ENCODE peak calls at places on chromosomes 13 and 19, in six cellular contexts. C is stomach, P is H9, X is heart right ventricle, W is sigmoid colon, T is gastrocnemius medialis. L is an unnamed sample.
A peak's percentile ranks its signal among the peaks of the same experiment; 100 is the strongest.

GRCh38 chr13:111534646-111535461 is 214.4 kb downstream of the TEX29 start:
- DNase-seq in C (no peak), P (peak; percentile 55), X (no peak), W (no peak), T (no peak), L (no peak)

GRCh38 chr13:70424928-70425327 is 316.7 kb upstream of the KLHL1 start:
- DNase-seq in C (no peak), P (no peak), X (no peak), W (no peak), T (no peak), L (no peak)

GRCh38 chr19:28636706-28637105 is 576.2 kb downstream of the UQCRFS1 start:
- DNase-seq in C (no peak), P (no peak), X (no peak), W (no peak), T (no peak), L (no peak)

GRCh38 chr13:35994131-35994966 is 136.8 kb downstream of the DCLK1 start:
- DNase-seq in C (no peak), P (no peak), X (peak; percentile 64), W (no peak), T (peak; percentile 56), L (peak; percentile 87)

GRCh38 chr13:99408703-99409000 is 92.6 kb upstream of the TM9SF2 start:
- DNase-seq in C (no peak), P (no peak), X (no peak), W (no peak), T (no peak), L (no peak)

GRCh38 chr13:42757678-42758420 is 23.5 kb upstream of the FAM216B start:
- DNase-seq in C (no peak), P (no peak), X (no peak), W (no peak), T (no peak), L (no peak)

GRCh38 chr13:60427285-60427684 is 30.3 kb downstream of the TDRD3 start:
- DNase-seq in C (no peak), P (no peak), X (no peak), W (no peak), T (no peak), L (no peak)

GRCh38 chr13:100532836-100533435 is 55.7 kb downstream of the GGACT start:
- DNase-seq in C (no peak), P (peak; percentile 25), X (no peak), W (no peak), T (no peak), L (peak; percentile 46)

GRCh38 chr13:25190256-25190655 is 18.2 kb upstream of the AMER2 start:
- DNase-seq in C (no peak), P (no peak), X (no peak), W (no peak), T (no peak), L (no peak)

GRCh38 chr13:40624338-40624737 is 42.1 kb downstream of the FOXO1 start:
- DNase-seq in C (no peak), P (no peak), X (no peak), W (no peak), T (no peak), L (no peak)

GRCh38 chr19:10936661-10937084 is 8.1 kb downstream of the TIMM29 start:
- DNase-seq in C (peak; percentile 41), P (peak; percentile 78), X (peak; percentile 61), W (no peak), T (no peak), L (no peak)

GRCh38 chr19:10819124-10820060 is 16.6 kb downstream of the TMED1 start:
- DNase-seq in C (peak; percentile 50), P (no peak), X (no peak), W (no peak), T (no peak), L (no peak)

GRCh38 chr19:28446511-28446910 is 766.4 kb downstream of the UQCRFS1 start:
- DNase-seq in C (no peak), P (peak; percentile 79), X (no peak), W (no peak), T (no peak), L (peak; percentile 58)

GRCh38 chr13:90197722-90198121 is 1149.8 kb upstream of the MIR17HG start:
- DNase-seq in C (no peak), P (no peak), X (no peak), W (no peak), T (no peak), L (no peak)

GRCh38 chr13:72141845-72142470 is 275.0 kb upstream of the DACH1 start:
- DNase-seq in C (no peak), P (no peak), X (peak; percentile 8), W (no peak), T (no peak), L (no peak)

GRCh38 chr13:23715762-23716235 is 145.6 kb downstream of the TNFRSF19 start:
- DNase-seq in C (peak; percentile 60), P (peak; percentile 75), X (no peak), W (no peak), T (no peak), L (no peak)

GRCh38 chr13:98520674-98521449 is 56.0 kb downstream of the STK24 start:
- DNase-seq in C (no peak), P (no peak), X (no peak), W (no peak), T (no peak), L (no peak)

GRCh38 chr19:31641591-31641990 is 292.4 kb upstream of the TSHZ3 start:
- DNase-seq in C (no peak), P (no peak), X (no peak), W (no peak), T (no peak), L (no peak)

GRCh38 chr13:44280461-44280860 is 93.2 kb upstream of the SERP2 start:
- DNase-seq in C (no peak), P (no peak), X (no peak), W (no peak), T (no peak), L (peak; percentile 36)

GRCh38 chr19:4139614-4140236 is 13.7 kb upstream of the CREB3L3 start:
- DNase-seq in C (peak; percentile 91), P (peak; percentile 90), X (peak; percentile 75), W (peak; percentile 82), T (peak; percentile 37), L (no peak)

DNA sequence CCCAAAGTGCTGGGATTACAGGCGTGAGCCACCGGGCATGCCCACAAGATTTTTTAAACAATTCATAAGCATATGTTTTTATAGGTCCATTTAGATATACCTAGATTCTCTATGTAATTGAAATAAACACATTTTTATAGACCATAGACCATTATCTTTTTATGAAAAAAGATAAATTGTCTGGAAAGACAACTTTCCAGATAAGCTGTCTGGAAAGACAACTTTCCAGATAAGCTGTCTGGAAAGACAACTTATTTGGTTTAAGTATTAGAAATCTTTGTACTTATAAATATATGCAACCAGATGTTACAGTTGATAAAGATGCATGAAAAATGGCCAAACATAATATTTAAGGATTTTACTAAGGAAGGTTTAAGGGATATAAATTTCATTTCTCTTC is 538.4 kb downstream of the GPC6 start:
- DNase-seq in C (no peak), P (no peak), X (no peak), W (no peak), T (no peak), L (no peak)
- TF ChIP-seq CTCF in C (no peak), P (no peak), X (no peak), W (no peak), T (no peak), L (no peak)

DNA sequence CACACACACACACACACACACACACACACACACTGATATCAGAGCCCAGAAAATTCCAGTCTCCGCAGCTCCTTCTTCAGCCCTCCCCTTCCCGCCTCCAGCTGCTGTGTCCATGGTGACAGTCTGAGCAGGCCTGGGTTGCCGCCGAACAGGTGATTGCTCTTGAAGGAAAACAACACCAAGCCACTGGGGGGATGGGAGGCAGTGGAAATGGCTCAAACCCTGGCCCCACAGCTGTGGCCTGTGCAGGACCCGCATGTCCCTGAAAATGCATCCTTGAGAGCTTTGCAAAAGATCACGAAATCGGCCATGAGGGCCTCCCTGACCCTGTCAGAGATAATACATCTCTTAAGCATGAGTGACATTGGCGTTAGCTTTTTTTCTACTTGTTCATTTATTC is 117.9 kb upstream of the PEG3 start:
- DNase-seq in C (no peak), P (no peak), X (no peak), W (no peak), T (no peak), L (no peak)
- H3K27ac ChIP-seq in C (no peak overlapping the region), P (no peak overlapping the region), X (no peak overlapping the region), W (no peak overlapping the region), T (no peak overlapping the region), L (no peak overlapping the region)

GRCh38 chr19:47002853-47003610 is 16.6 kb upstream of the NPAS1 start:
- DNase-seq in C (no peak), P (no peak), X (no peak), W (no peak), T (no peak), L (no peak)

GRCh38 chr19:47003611-47003935 is 16.1 kb upstream of the NPAS1 start:
- DNase-seq in C (no peak), P (no peak), X (no peak), W (no peak), T (no peak), L (no peak)

GRCh38 chr19:47004012-47004465 is 15.6 kb upstream of the NPAS1 start:
- DNase-seq in C (no peak), P (peak; percentile 27), X (no peak), W (no peak), T (no peak), L (no peak)

GRCh38 chr19:47001584-47001983 is 18.1 kb upstream of the NPAS1 start:
- DNase-seq in C (no peak), P (no peak), X (no peak), W (no peak), T (no peak), L (no peak)

DNA sequence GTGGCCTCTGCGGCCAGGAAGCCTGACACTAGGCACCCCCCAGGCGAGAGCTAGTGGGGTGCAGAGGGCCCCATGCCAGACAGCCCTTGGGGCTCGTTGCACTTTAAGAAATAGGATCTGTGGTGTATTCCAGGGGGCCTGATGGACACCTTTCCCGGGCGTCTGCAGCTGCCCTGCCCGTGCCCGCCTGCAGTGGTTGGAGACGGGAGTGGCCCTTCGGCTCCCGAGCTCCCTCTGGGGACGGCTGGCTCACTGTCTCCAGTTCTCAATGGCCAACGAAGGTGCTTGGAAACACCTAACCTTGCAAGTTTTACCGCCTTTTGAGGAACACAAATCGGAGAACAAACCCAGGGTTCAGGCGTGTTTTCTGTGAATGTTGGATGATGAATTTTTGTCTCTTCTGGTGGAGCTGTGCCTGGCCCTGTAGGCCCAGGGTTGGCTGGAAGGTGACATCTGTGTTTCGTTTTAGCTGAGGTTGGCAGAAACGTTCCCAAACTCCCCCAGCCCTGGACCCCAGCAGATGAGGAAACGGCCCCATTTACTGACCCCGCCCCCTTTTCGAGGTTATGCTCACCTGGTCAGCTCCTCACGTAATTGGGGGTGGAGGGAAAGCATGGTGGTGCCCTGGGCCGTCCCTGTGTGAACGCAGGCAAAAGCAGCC is 17.4 kb upstream of the NPAS1 start:
- DNase-seq in C (peak; percentile 45), P (no peak), X (no peak), W (no peak), T (no peak), L (no peak)
- TF ChIP-seq CTCF in C (no peak), P (peak; percentile 30), X (no peak), W (no peak), T (peak; percentile 24), L (no peak)

DNA sequence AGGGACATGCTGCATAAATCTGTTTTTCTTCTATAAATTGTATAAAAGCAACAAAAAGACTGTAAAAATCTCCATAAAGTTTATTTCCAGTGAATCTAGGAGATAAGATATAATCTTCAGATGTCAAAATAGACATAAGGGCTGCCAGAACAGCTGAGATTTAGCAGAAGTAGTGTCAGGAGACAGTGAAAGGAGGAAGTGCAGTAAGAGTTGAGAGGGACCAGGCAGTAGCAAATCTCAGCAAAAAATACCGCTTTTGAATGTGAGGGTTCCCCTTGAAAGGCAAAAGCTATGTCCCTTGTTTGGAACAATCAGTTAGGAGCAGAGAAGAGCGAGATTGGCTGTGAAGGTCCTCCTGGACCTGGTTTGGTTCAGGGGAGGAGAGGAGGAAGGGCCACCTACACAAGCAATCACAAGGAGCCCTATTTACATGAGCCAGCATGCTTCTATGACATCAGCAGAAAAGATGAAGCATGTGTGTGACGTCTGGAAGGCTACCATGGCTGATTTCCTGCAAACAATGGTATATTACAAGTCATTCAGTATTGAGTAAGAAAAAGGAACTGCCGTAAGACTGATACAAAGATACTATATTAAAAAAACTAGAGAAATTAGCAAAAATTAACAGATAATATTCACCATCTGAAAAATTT is 98.9 kb upstream of the SIAH3 start:
- DNase-seq in C (no peak), P (no peak), X (no peak), W (no peak), T (no peak), L (no peak)
- H3K27ac ChIP-seq in C (peak overlapping the region; percentile 40), P (no peak overlapping the region), X (no peak overlapping the region), W (no peak overlapping the region), T (no peak overlapping the region), L (peak overlapping the region; percentile 9)